ENCODE peak calls at places on chromosomes 11 and 22, in nine cellular contexts. One of them, this sample, is unnamed.

GRCh38 chr11:102111787-102112653 is 1.8 kb downstream of the YAP1 start:
- DNase-seq in body of pancreas: peak; percentile 67
- DNase-seq in DND-41: no peak
- DNase-seq in ovary: no peak
- DNase-seq in heart right ventricle: no peak
- DNase-seq in BE2C: no peak
- DNase-seq in colonic mucosa: peak; percentile 64
- DNase-seq in lung: no peak
- DNase-seq in IMR-90: peak; percentile 94
- DNase-seq in this sample: no peak

GRCh38 chr11:83175815-83176214 is 17.7 kb upstream of the ANKRD42 start:
- DNase-seq in DND-41: no peak
- DNase-seq in IMR-90: no peak
- DNase-seq in BE2C: no peak
- DNase-seq in body of pancreas: no peak
- DNase-seq in heart right ventricle: no peak
- DNase-seq in colonic mucosa: no peak
- DNase-seq in lung: no peak
- DNase-seq in ovary: no peak
- DNase-seq in this sample: no peak

GRCh38 chr11:71432761-71433647 is 15.2 kb downstream of the DHCR7 start:
- DNase-seq in colonic mucosa: no peak
- DNase-seq in IMR-90: no peak
- DNase-seq in BE2C: no peak
- DNase-seq in ovary: no peak
- DNase-seq in heart right ventricle: no peak
- DNase-seq in lung: no peak
- DNase-seq in body of pancreas: no peak
- DNase-seq in DND-41: no peak
- DNase-seq in this sample: no peak

GRCh38 chr11:91664521-91664920 is 560.1 kb upstream of the FAT3 start:
- DNase-seq in body of pancreas: no peak
- DNase-seq in DND-41: no peak
- DNase-seq in ovary: no peak
- DNase-seq in colonic mucosa: no peak
- DNase-seq in IMR-90: no peak
- DNase-seq in BE2C: no peak
- DNase-seq in heart right ventricle: no peak
- DNase-seq in lung: no peak
- DNase-seq in this sample: no peak

GRCh38 chr11:17543041-17543440 is 1.2 kb downstream of the USH1C start:
- DNase-seq in ovary: no peak
- DNase-seq in lung: no peak
- DNase-seq in DND-41: no peak
- DNase-seq in body of pancreas: no peak
- DNase-seq in IMR-90: no peak
- DNase-seq in heart right ventricle: no peak
- DNase-seq in colonic mucosa: peak; percentile 68
- DNase-seq in BE2C: no peak
- DNase-seq in this sample: no peak

GRCh38 chr11:130122141-130122575 is 37.4 kb upstream of the ST14 start:
- DNase-seq in DND-41: no peak
- DNase-seq in IMR-90: no peak
- DNase-seq in BE2C: no peak
- DNase-seq in colonic mucosa: no peak
- DNase-seq in body of pancreas: no peak
- DNase-seq in lung: no peak
- DNase-seq in ovary: no peak
- DNase-seq in heart right ventricle: no peak
- DNase-seq in this sample: no peak

GRCh38 chr22:24059121-24059520 is 48.0 kb downstream of the CABIN1 start:
- DNase-seq in ovary: no peak
- DNase-seq in lung: no peak
- DNase-seq in heart right ventricle: no peak
- DNase-seq in colonic mucosa: no peak
- DNase-seq in IMR-90: peak; percentile 99
- DNase-seq in BE2C: no peak
- DNase-seq in DND-41: no peak
- DNase-seq in body of pancreas: peak; percentile 44
- DNase-seq in this sample: no peak

GRCh38 chr11:117597083-117597482 is 199.9 kb downstream of the DSCAML1 start:
- DNase-seq in body of pancreas: peak; percentile 5
- DNase-seq in lung: peak; percentile 31
- DNase-seq in ovary: no peak
- DNase-seq in DND-41: peak; percentile 72
- DNase-seq in BE2C: no peak
- DNase-seq in heart right ventricle: peak; percentile 43
- DNase-seq in IMR-90: peak; percentile 32
- DNase-seq in colonic mucosa: peak; percentile 30
- DNase-seq in this sample: peak; percentile 55

GRCh38 chr11:1028291-1028540 is 8.3 kb downstream of the MUC6 start:
- DNase-seq in ovary: no peak
- DNase-seq in BE2C: no peak
- DNase-seq in IMR-90: no peak
- DNase-seq in lung: no peak
- DNase-seq in DND-41: no peak
- DNase-seq in colonic mucosa: no peak
- DNase-seq in heart right ventricle: no peak
- DNase-seq in body of pancreas: no peak
- DNase-seq in this sample: no peak

GRCh38 chr22:38310518-38311330 is 6.5 kb downstream of the CSNK1E start:
- DNase-seq in body of pancreas: no peak
- DNase-seq in IMR-90: no peak
- DNase-seq in heart right ventricle: peak; percentile 44
- DNase-seq in BE2C: peak; percentile 49
- DNase-seq in DND-41: no peak
- DNase-seq in ovary: no peak
- DNase-seq in colonic mucosa: no peak
- DNase-seq in lung: no peak
- DNase-seq in this sample: no peak

GRCh38 chr11:47264119-47264915 is 5.6 kb upstream of the MADD start:
- DNase-seq in IMR-90: peak; percentile 82
- DNase-seq in colonic mucosa: no peak
- DNase-seq in BE2C: no peak
- DNase-seq in body of pancreas: no peak
- DNase-seq in heart right ventricle: no peak
- DNase-seq in lung: no peak
- DNase-seq in ovary: no peak
- DNase-seq in DND-41: no peak
- DNase-seq in this sample: no peak

GRCh38 chr11:1203505-1204271 is 19.2 kb upstream of the MUC5B start:
- DNase-seq in body of pancreas: no peak
- DNase-seq in colonic mucosa: peak; percentile 38
- DNase-seq in heart right ventricle: peak; percentile 10
- DNase-seq in lung: no peak
- DNase-seq in BE2C: peak; percentile 2
- DNase-seq in IMR-90: no peak
- DNase-seq in ovary: no peak
- DNase-seq in DND-41: no peak
- DNase-seq in this sample: no peak

GRCh38 chr11:116580828-116581227 is 192.0 kb downstream of the BUD13 start:
- DNase-seq in DND-41: no peak
- DNase-seq in colonic mucosa: no peak
- DNase-seq in IMR-90: no peak
- DNase-seq in heart right ventricle: no peak
- DNase-seq in lung: no peak
- DNase-seq in body of pancreas: no peak
- DNase-seq in BE2C: no peak
- DNase-seq in ovary: no peak
- DNase-seq in this sample: no peak

GRCh38 chr22:40898850-40899357 is 37.0 kb upstream of the DNAJB7 start:
- DNase-seq in lung: no peak
- DNase-seq in heart right ventricle: no peak
- DNase-seq in body of pancreas: peak; percentile 3
- DNase-seq in colonic mucosa: no peak
- DNase-seq in IMR-90: peak; percentile 67
- DNase-seq in DND-41: no peak
- DNase-seq in BE2C: no peak
- DNase-seq in ovary: no peak
- DNase-seq in this sample: no peak

GRCh38 chr11:75560644-75561043 is 1.4 kb upstream of the SERPINH1 start:
- DNase-seq in body of pancreas: no peak
- DNase-seq in DND-41: no peak
- DNase-seq in ovary: no peak
- DNase-seq in IMR-90: peak; percentile 45
- DNase-seq in BE2C: no peak
- DNase-seq in colonic mucosa: no peak
- DNase-seq in heart right ventricle: no peak
- DNase-seq in lung: no peak
- DNase-seq in this sample: no peak

GRCh38 chr22:46445771-46446485 is 91.5 kb downstream of the CELSR1 start:
- DNase-seq in body of pancreas: no peak
- DNase-seq in DND-41: no peak
- DNase-seq in lung: no peak
- DNase-seq in colonic mucosa: no peak
- DNase-seq in heart right ventricle: no peak
- DNase-seq in IMR-90: no peak
- DNase-seq in BE2C: no peak
- DNase-seq in ovary: no peak
- DNase-seq in this sample: no peak

DNA sequence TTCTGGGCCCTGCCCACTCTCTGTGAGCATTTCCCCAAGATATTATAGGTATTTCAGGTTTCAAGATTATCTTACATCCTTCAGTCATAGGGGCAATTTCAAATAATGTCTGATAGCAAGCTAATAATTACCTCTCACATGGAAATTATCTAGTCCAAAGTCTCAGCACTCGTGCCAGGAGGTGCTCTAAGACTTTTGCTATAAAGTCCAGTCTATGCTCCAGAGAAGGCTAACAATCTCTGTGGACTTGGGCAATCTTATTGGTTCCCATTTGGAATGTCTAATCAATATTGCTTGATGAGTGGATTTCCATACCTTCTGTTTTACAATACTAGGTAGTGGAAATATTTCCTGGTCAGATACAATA is 5.4 kb downstream of the TREH start:
- DNase-seq in heart right ventricle: no peak
- DNase-seq in colonic mucosa: no peak
- DNase-seq in ovary: no peak
- DNase-seq in lung: no peak
- DNase-seq in BE2C: no peak
- DNase-seq in IMR-90: no peak
- DNase-seq in DND-41: no peak
- DNase-seq in body of pancreas: no peak
- DNase-seq in this sample: no peak
- H3K4me1 ChIP-seq in heart right ventricle: no peaks in the 10 kb centered on the region
- H3K4me1 ChIP-seq in colonic mucosa: no peaks in the 10 kb centered on the region
- H3K4me1 ChIP-seq in ovary: no peaks in the 10 kb centered on the region
- H3K4me1 ChIP-seq in lung: no peaks in the 10 kb centered on the region
- H3K4me1 ChIP-seq in BE2C: no peaks in the 10 kb centered on the region
- H3K4me1 ChIP-seq in IMR-90: no peaks in the 10 kb centered on the region
- H3K4me1 ChIP-seq in DND-41: peaks cover 3% of the 10 kb centered on the region
- H3K4me1 ChIP-seq in body of pancreas: peaks cover 5% of the 10 kb centered on the region
- H3K4me1 ChIP-seq in this sample: peaks cover 4% of the 10 kb centered on the region

GRCh38 chr11:27497284-27497866 is 9.2 kb downstream of the LIN7C start:
- DNase-seq in IMR-90: peak; percentile 27
- DNase-seq in lung: no peak
- DNase-seq in body of pancreas: no peak
- DNase-seq in BE2C: no peak
- DNase-seq in ovary: no peak
- DNase-seq in colonic mucosa: no peak
- DNase-seq in DND-41: no peak
- DNase-seq in heart right ventricle: no peak
- DNase-seq in this sample: no peak
- TF ChIP-seq CTCF in IMR-90: peak; percentile 49
- TF ChIP-seq CTCF in lung: no peak
- TF ChIP-seq CTCF in body of pancreas: peak; percentile 32
- TF ChIP-seq CTCF in BE2C: no peak
- TF ChIP-seq CTCF in ovary: peak; percentile 51
- TF ChIP-seq CTCF in colonic mucosa: peak; percentile 21
- TF ChIP-seq CTCF in DND-41: peak; percentile 56
- TF ChIP-seq CTCF in heart right ventricle: peak; percentile 40
- TF ChIP-seq CTCF in this sample: peak; percentile 37

DNA sequence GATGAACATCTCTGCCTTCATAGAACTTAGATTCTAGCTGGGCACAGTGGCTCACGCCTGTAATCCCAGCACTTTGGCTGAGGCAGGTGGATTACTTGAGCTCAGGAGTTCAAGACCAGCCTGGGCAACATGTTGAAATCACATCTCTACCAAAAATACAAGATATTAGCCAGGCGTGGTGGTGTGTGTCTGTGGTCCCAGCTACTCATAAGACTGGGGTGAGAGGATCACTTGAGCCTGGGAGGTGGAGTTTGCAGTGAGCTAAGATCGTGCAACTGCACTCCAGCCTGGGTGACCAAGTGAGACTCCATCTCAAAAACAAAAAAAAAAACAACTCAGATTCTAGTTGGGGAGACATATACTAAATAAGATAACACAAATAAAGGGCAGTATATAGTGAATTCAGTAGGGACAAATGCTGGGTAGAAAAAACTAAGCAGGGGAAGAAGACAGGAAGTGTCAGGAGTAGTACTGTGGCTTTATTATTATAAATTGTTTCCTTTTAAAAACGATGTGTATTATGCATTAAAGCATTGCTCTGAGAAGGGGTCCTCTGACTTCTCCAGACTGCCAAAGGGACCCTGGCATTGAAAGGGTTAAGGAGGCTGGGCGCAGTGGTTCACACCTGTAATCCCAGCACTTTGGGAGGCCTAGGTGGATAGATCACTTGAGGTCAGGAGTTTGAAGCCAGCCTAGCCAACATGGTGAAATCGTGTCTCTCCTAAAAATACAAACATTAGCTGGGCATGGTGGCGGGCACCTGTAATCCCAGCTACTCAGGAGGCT is 46.7 kb downstream of the PACS1 start:
- DNase-seq in colonic mucosa: no peak
- DNase-seq in heart right ventricle: no peak
- DNase-seq in BE2C: no peak
- DNase-seq in body of pancreas: no peak
- DNase-seq in IMR-90: no peak
- DNase-seq in lung: no peak
- DNase-seq in DND-41: no peak
- DNase-seq in ovary: no peak
- DNase-seq in this sample: peak; percentile 60
- H3K4me1 ChIP-seq in colonic mucosa: peaks cover 18% of the 10 kb centered on the region
- H3K4me1 ChIP-seq in heart right ventricle: peaks cover 19% of the 10 kb centered on the region
- H3K4me1 ChIP-seq in BE2C: peaks cover 29% of the 10 kb centered on the region
- H3K4me1 ChIP-seq in body of pancreas: peaks cover 56% of the 10 kb centered on the region
- H3K4me1 ChIP-seq in IMR-90: peaks cover 25% of the 10 kb centered on the region
- H3K4me1 ChIP-seq in lung: peaks cover 28% of the 10 kb centered on the region
- H3K4me1 ChIP-seq in DND-41: peaks cover 7% of the 10 kb centered on the region
- H3K4me1 ChIP-seq in ovary: peaks cover 16% of the 10 kb centered on the region
- H3K4me1 ChIP-seq in this sample: peaks cover 62% of the 10 kb centered on the region

DNA sequence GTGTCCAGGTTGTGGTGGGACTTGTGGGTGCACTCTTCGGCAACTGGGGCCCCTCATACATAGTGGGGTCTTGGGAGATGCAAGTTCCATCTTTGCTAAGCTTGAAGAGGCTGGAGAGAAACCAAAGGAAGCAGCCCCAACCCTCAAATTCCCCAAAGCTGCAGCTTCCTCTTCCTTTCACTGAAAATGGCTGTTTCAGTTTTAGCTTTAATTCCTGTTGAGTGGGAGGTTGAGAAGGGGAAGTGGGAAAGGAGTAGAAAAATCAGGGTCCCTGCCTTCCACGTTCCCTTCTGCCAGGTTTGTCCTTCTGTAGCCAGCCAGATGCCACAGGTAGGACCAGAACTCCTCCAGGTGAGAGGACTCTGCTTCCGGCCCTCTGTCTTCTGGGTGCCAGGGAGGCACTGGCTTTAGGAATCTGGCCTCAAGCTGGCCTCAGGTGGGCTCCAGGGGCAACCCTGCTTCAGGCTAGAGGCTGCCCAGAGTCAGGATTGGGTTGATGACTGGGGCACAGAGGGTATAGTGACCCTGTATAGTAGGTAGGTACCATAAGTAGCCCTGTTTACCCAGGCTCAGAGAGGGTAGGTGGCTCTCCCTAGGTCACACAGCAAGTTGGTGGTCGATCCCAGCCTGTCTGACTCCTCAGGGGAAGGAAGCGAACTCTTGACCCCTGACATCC is 16.2 kb downstream of the P2RY6 start:
- DNase-seq in heart right ventricle: no peak
- DNase-seq in colonic mucosa: no peak
- DNase-seq in DND-41: no peak
- DNase-seq in lung: no peak
- DNase-seq in ovary: no peak
- DNase-seq in body of pancreas: no peak
- DNase-seq in IMR-90: no peak
- DNase-seq in BE2C: no peak
- DNase-seq in this sample: no peak
- TF ChIP-seq CTCF in heart right ventricle: no peak
- TF ChIP-seq CTCF in colonic mucosa: no peak
- TF ChIP-seq CTCF in DND-41: no peak
- TF ChIP-seq CTCF in lung: no peak
- TF ChIP-seq CTCF in ovary: no peak
- TF ChIP-seq CTCF in body of pancreas: no peak
- TF ChIP-seq CTCF in IMR-90: no peak
- TF ChIP-seq CTCF in BE2C: no peak
- TF ChIP-seq CTCF in this sample: no peak